ENCODE peak calls at places on chromosomes 12 and 14, in seven cellular contexts. K is tibial artery, M is right lobe of liver, Q is GM12865, U is fibroblast of pulmonary artery, Z is uterus, R is BJ. O is an unnamed sample.

GRCh38 chr14:93543766-93544165 is 113.0 kb downstream of the UNC79 start:
- DNase-seq in K (no peak), M (no peak), Q (peak), U (peak), Z (no peak), R (no peak), O (no peak)

GRCh38 chr12:103819892-103820291 is 21.1 kb downstream of the NT5DC3 start:
- DNase-seq in K (no peak), M (no peak), Q (no peak), U (no peak), Z (no peak), R (no peak), O (no peak)

GRCh38 chr12:132765366-132765765 is 3.7 kb upstream of the ANKLE2 start:
- DNase-seq in K (no peak), M (no peak), Q (no peak), U (no peak), Z (no peak), R (no peak), O (no peak)

GRCh38 chr14:44339256-44339655 is 167.8 kb downstream of the FSCB start:
- DNase-seq in K (no peak), M (no peak), Q (no peak), U (peak), Z (no peak), R (no peak), O (no peak)

GRCh38 chr14:24848427-24848826 is 201.5 kb downstream of the STXBP6 start:
- DNase-seq in K (no peak), M (no peak), Q (no peak), U (peak), Z (no peak), R (no peak), O (no peak)

GRCh38 chr12:101891462-101891971 is 14.1 kb downstream of the DRAM1 start:
- DNase-seq in K (peak), M (no peak), Q (peak), U (peak), Z (no peak), R (peak), O (no peak)

GRCh38 chr14:81406863-81407262 is 6.7 kb upstream of the STON2 start:
- DNase-seq in K (peak), M (peak), Q (no peak), U (peak), Z (no peak), R (no peak), O (no peak)

GRCh38 chr12:12992418-12993175 is 7.5 kb downstream of the HEBP1 start:
- DNase-seq in K (peak), M (no peak), Q (no peak), U (peak), Z (peak), R (peak), O (no peak)

GRCh38 chr12:98440165-98440581 is 75.2 kb upstream of the TMPO start:
- DNase-seq in K (peak), M (no peak), Q (no peak), U (peak), Z (peak), R (peak), O (peak)

GRCh38 chr12:13146539-13146938 is 43.1 kb upstream of the GSG1 start:
- DNase-seq in K (peak), M (peak), Q (no peak), U (no peak), Z (peak), R (no peak), O (no peak)

GRCh38 chr14:103867020-103867419 is 19.6 kb upstream of the PPP1R13B start:
- DNase-seq in K (no peak), M (no peak), Q (no peak), U (no peak), Z (no peak), R (no peak), O (no peak)

GRCh38 chr12:56431850-56432249 is 17.4 kb downstream of the TIMELESS start:
- DNase-seq in K (no peak), M (no peak), Q (no peak), U (peak), Z (no peak), R (no peak), O (no peak)

GRCh38 chr14:91854327-91854934 is 12.9 kb downstream of the TC2N start:
- DNase-seq in K (no peak), M (no peak), Q (no peak), U (no peak), Z (no peak), R (no peak), O (no peak)

GRCh38 chr12:111807232-111807631 is 34.8 kb upstream of the MAPKAPK5 start:
- DNase-seq in K (no peak), M (peak), Q (no peak), U (no peak), Z (peak), R (no peak), O (no peak)

GRCh38 chr14:87386453-87386980 is 606.5 kb downstream of the GALC start:
- DNase-seq in K (no peak), M (no peak), Q (no peak), U (no peak), Z (no peak), R (no peak), O (no peak)

GRCh38 chr14:35534130-35534883 is at the start of gene INSM2:
- DNase-seq in K (no peak), M (no peak), Q (peak), U (peak), Z (no peak), R (no peak), O (no peak)

GRCh38 chr14:35535794-35536112 is 1.8 kb downstream of the INSM2 start:
- DNase-seq in K (no peak), M (no peak), Q (peak), U (no peak), Z (no peak), R (no peak), O (no peak)

GRCh38 chr14:35532783-35533356 is 1.1 kb upstream of the INSM2 start:
- DNase-seq in K (no peak), M (no peak), Q (no peak), U (no peak), Z (no peak), R (no peak), O (no peak)

GRCh38 chr14:35533357-35534129 is 421 bp upstream of the INSM2 start:
- DNase-seq in K (no peak), M (peak), Q (peak), U (peak), Z (no peak), R (no peak), O (no peak)

GRCh38 chr14:35534884-35535793 is 1.2 kb downstream of the INSM2 start:
- DNase-seq in K (peak), M (peak), Q (peak), U (peak), Z (peak), R (no peak), O (no peak)
- H3K4me3 ChIP-seq in K (peak), M (peak), Q (peak), U (peak), Z (no peak), R (no peak), O (peak)

GRCh38 chr12:57838594-57839302 is 7.8 kb downstream of the CTDSP2 start:
- DNase-seq in K (no peak), M (no peak), Q (peak), U (peak), Z (no peak), R (no peak), O (no peak)

GRCh38 chr12:57839996-57840395 is 6.5 kb downstream of the CTDSP2 start:
- DNase-seq in K (no peak), M (no peak), Q (no peak), U (no peak), Z (no peak), R (no peak), O (no peak)

GRCh38 chr12:57841445-57841844 is 5.1 kb downstream of the CTDSP2 start:
- DNase-seq in K (no peak), M (no peak), Q (no peak), U (no peak), Z (no peak), R (no peak), O (no peak)

GRCh38 chr12:57842342-57843294 is 3.9 kb downstream of the CTDSP2 start:
- DNase-seq in K (no peak), M (no peak), Q (no peak), U (no peak), Z (no peak), R (no peak), O (no peak)

DNA sequence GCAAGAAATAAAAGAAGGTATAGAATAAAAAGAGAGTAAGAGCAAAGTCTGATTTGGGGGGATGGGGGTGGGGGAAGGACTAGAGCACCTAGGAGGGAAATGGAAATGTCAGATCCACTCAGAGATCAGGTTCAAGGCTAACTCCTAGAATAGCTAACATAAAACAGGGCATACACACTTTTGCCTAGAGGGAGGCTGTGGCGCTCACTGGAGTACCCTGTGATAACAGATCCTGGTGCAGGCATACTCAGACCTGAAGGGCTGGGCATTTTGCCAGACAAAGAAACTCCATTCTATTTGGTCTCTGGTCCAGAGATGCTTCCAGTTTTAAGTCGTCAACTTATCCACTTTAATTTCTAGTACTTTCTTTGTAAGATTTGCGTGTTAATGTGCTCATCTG is 5.8 kb downstream of the CTDSP2 start:
- DNase-seq in K (no peak), M (no peak), Q (no peak), U (peak), Z (no peak), R (no peak), O (no peak)
- H3K4me3 ChIP-seq in K (peak), M (no peak), Q (no peak), U (no peak), Z (no peak), R (no peak), O (peak)

GRCh38 chr14:97353102-97353501 is 555.9 kb downstream of the VRK1 start:
- DNase-seq in K (no peak), M (no peak), Q (peak), U (no peak), Z (no peak), R (no peak), O (no peak)

GRCh38 chr14:97354119-97354722 is 557.0 kb downstream of the VRK1 start:
- DNase-seq in K (no peak), M (no peak), Q (no peak), U (no peak), Z (no peak), R (no peak), O (no peak)

GRCh38 chr14:97349946-97350345 is 552.8 kb downstream of the VRK1 start:
- DNase-seq in K (no peak), M (no peak), Q (no peak), U (no peak), Z (no peak), R (no peak), O (no peak)

GRCh38 chr14:97350415-97350814 is 553.2 kb downstream of the VRK1 start:
- DNase-seq in K (no peak), M (no peak), Q (no peak), U (no peak), Z (no peak), R (no peak), O (no peak)

DNA sequence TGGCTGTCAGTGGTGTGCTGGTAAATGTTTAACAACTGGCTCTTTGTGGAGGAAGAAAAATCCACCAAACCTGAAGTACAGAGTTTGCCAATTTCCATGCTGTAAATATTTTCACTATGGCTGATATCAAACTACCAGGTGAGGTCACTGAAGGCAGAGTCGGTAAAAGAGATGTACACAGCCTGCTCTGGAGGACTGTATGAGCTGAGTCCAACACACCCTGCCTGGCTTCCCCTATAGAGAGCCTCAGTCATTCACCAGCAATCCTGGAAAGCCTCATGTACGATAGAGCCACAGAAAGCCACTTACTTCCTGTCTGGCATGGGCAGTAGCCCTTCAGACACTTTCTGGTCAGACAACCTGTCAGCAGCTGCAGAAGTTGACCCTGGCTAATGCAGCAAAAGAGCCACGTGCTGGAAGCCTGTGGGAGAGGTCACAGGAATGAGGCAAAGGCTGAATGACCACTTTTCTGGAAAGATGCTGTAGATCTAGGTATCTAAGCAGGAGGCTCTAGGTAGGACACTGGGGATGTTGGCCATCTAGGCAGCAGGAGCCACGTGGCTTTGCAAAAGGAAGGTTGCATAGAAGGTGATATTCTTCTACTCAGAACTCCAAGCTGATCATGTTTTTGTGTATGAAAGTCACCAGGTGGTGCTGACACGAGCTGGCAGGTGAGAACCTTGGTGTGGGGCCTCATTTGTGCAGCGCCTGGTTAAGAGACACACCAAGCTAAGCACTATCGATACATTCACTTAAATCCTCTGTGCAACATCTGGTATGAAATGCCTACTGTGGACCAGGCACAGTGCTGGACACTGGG is 553.9 kb downstream of the VRK1 start:
- DNase-seq in K (no peak), M (no peak), Q (peak), U (no peak), Z (no peak), R (no peak), O (no peak)
- H3K4me3 ChIP-seq in K (no peak), M (no peak), Q (no peak), U (no peak), Z (no peak), R (no peak), O (no peak)

DNA sequence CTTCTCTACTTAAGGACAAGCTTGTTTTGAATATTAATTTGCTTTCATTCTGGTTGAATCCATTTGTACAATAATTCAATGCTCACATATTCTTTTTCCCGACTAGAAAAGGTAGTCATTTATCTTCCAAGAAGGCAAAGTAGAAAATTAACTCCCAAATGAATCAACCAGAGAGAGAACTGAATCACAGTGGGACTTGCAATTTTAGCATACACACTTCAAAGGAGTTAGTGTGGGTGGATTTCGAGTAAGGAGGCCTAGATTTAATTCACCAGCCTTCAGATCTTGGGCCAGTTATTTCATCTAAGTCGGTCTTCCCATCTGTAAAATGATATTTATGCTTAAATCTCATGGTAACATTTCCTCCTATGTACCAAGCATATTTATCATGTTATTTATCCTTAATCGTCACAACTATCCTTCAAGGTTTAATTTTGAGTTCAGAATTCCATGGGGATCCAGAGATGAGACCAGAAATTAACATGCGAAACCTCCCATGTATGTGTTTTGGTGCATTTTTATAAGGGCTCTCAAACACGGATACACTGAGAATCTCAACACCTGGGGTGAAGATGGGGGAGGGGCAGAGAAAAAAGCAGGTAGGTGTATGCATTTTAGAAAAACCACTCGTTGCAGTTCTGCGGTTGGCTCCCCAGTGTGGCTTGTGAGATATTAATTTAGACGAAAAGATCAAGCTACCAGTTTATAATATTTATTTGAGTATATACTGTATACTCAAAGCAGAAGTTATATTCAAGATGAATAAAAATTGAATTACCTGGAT is 38.9 kb upstream of the IL22 start:
- DNase-seq in K (no peak), M (no peak), Q (no peak), U (no peak), Z (no peak), R (no peak), O (no peak)
- H3K4me3 ChIP-seq in K (no peak), M (no peak), Q (no peak), U (no peak), Z (no peak), R (no peak), O (no peak)

GRCh38 chr14:36438883-36439282 is 81.1 kb downstream of the NKX2-1 start:
- DNase-seq in K (no peak), M (no peak), Q (no peak), U (no peak), Z (no peak), R (no peak), O (no peak)

GRCh38 chr14:36441283-36441682 is 78.7 kb downstream of the NKX2-1 start:
- DNase-seq in K (no peak), M (no peak), Q (no peak), U (no peak), Z (no peak), R (no peak), O (no peak)

GRCh38 chr14:36442824-36443241 is 77.2 kb downstream of the NKX2-1 start:
- DNase-seq in K (no peak), M (no peak), Q (no peak), U (no peak), Z (no peak), R (no peak), O (no peak)

GRCh38 chr14:36443374-36443773 is 76.7 kb downstream of the NKX2-1 start:
- DNase-seq in K (no peak), M (no peak), Q (no peak), U (no peak), Z (no peak), R (no peak), O (no peak)
- H3K4me3 ChIP-seq in K (no peak), M (no peak), Q (no peak), U (no peak), Z (no peak), R (no peak), O (no peak)

GRCh38 chr12:118035194-118036041 is 18.9 kb downstream of the RFC5 start:
- DNase-seq in K (no peak), M (no peak), Q (peak), U (peak), Z (no peak), R (no peak), O (no peak)
- H3K4me3 ChIP-seq in K (no peak), M (no peak), Q (no peak), U (no peak), Z (no peak), R (no peak), O (no peak)

GRCh38 chr12:2779281-2779680 is 15.5 kb upstream of the FKBP4 start:
- DNase-seq in K (no peak), M (no peak), Q (no peak), U (no peak), Z (no peak), R (no peak), O (no peak)

GRCh38 chr12:2785017-2785416 is 9.8 kb upstream of the FKBP4 start:
- DNase-seq in K (no peak), M (no peak), Q (no peak), U (no peak), Z (no peak), R (no peak), O (no peak)

GRCh38 chr12:2783936-2784600 is 10.7 kb upstream of the FKBP4 start:
- DNase-seq in K (peak), M (peak), Q (peak), U (peak), Z (peak), R (no peak), O (no peak)
- H3K4me3 ChIP-seq in K (peak), M (no peak), Q (no peak), U (no peak), Z (no peak), R (no peak), O (peak)

GRCh38 chr12:5945071-5946008 is at the start of gene ANO2:
- DNase-seq in K (no peak), M (no peak), Q (no peak), U (no peak), Z (no peak), R (no peak), O (no peak)
- H3K4me3 ChIP-seq in K (peak), M (no peak), Q (no peak), U (peak), Z (no peak), R (peak), O (peak)

GRCh38 chr14:105488781-105489606 is 2.1 kb upstream of the TEDC1 start:
- DNase-seq in K (no peak), M (no peak), Q (no peak), U (no peak), Z (peak), R (no peak), O (no peak)
- H3K4me3 ChIP-seq in K (peak), M (no peak), Q (peak), U (no peak), Z (no peak), R (no peak), O (peak)

O was measured in thoracic aorta.